ENCODE peak calls at places on chromosome X, in eight cellular contexts. G is HCT116; Y is retina; N is amygdala; A is head of caudate nucleus; J is HTR-8/SVneo; B is hippocampal formation; X is effector CD4-positive, alpha-beta T cell. U is an unnamed sample.

GRCh38 chrX:40100141-40100536 is 2.4 kb upstream of the BCOR start:
- DNase-seq in J (no peak), X (no peak), Y (peak; percentile 45), G (no peak), N (no peak), A (no peak), B (peak; percentile 4), U (no peak)

GRCh38 chrX:2632533-2633504 is 58.3 kb upstream of the CD99 start:
- DNase-seq in J (no peak), G (no peak), N (no peak), X (no peak), Y (peak; percentile 11), A (no peak), B (no peak), U (no peak)

GRCh38 chrX:45845142-45845541 is 644.5 kb upstream of the DIPK2B start:
- DNase-seq in G (no peak), N (no peak), X (no peak), Y (no peak), B (no peak), A (no peak), J (no peak), U (no peak)

GRCh38 chrX:7242613-7243012 is 94.7 kb upstream of the PUDP start:
- DNase-seq in Y (no peak), B (no peak), N (no peak), X (no peak), A (no peak), G (no peak), J (no peak), U (no peak)

GRCh38 chrX:78573630-78574029 is 85.5 kb downstream of the RTL3 start:
- DNase-seq in G (no peak), B (no peak), N (no peak), Y (no peak), J (no peak), A (no peak), X (no peak), U (no peak)

GRCh38 chrX:24405959-24406358 is 45.5 kb downstream of the SUPT20HL1 start:
- DNase-seq in B (no peak), A (no peak), Y (no peak), N (no peak), X (no peak), J (no peak), G (no peak), U (no peak)

GRCh38 chrX:22122510-22122909 is 90.4 kb downstream of the PHEX start:
- DNase-seq in Y (no peak), J (no peak), B (no peak), N (no peak), X (no peak), G (no peak), A (no peak), U (no peak)

GRCh38 chrX:50814701-50815476 is 895 bp upstream of the SHROOM4 start:
- DNase-seq in Y (no peak), J (no peak), G (no peak), X (no peak), A (peak; percentile 79), N (peak; percentile 48), B (peak; percentile 68), U (no peak)

GRCh38 chrX:45363596-45363995 is 162.9 kb upstream of the DIPK2B start:
- DNase-seq in A (no peak), B (no peak), N (no peak), G (no peak), J (no peak), X (no peak), Y (no peak), U (no peak)

GRCh38 chrX:114028907-114029662 is 554.8 kb upstream of the HTR2C start:
- DNase-seq in X (no peak), N (no peak), J (no peak), G (no peak), Y (no peak), B (no peak), A (no peak), U (no peak)

GRCh38 chrX:108070891-108071290 is 20.5 kb downstream of the PSMD10 start:
- DNase-seq in G (no peak), Y (no peak), B (no peak), A (no peak), N (no peak), J (no peak), X (no peak), U (no peak)

GRCh38 chrX:49932786-49933185 is 10.4 kb downstream of the CLCN5 start:
- DNase-seq in G (no peak), A (no peak), B (no peak), J (no peak), Y (no peak), N (no peak), X (no peak), U (no peak)

GRCh38 chrX:13750204-13750603 is 15.7 kb downstream of the OFD1 start:
- DNase-seq in A (no peak), N (no peak), G (peak; percentile 13), J (peak; percentile 30), Y (no peak), B (no peak), X (no peak), U (no peak)

GRCh38 chrX:5991393-5991792 is 237.3 kb downstream of the NLGN4X start:
- DNase-seq in Y (no peak), N (no peak), A (no peak), J (no peak), X (no peak), B (no peak), G (no peak), U (no peak)

GRCh38 chrX:119459181-119459580 is 9.1 kb upstream of the SLC25A5 start:
- DNase-seq in G (no peak), N (no peak), X (no peak), A (no peak), B (no peak), J (no peak), Y (no peak), U (no peak)

GRCh38 chrX:15674514-15674898 is 9.9 kb upstream of the CLTRN start:
- DNase-seq in A (peak; percentile 92), X (peak; percentile 83), G (peak; percentile 87), Y (no peak), J (peak; percentile 93), N (no peak), B (peak; percentile 89), U (no peak)

GRCh38 chrX:19513383-19513782 is 1.9 kb downstream of the MAP3K15 start:
- DNase-seq in A (no peak), N (no peak), G (no peak), X (no peak), Y (no peak), J (no peak), B (no peak), U (no peak)

GRCh38 chrX:74420194-74421035 is 878 bp upstream of the SLC16A2 start:
- DNase-seq in B (peak; percentile 50), Y (peak; percentile 79), X (no peak), N (peak; percentile 29), J (peak; percentile 71), G (no peak), A (peak; percentile 67), U (peak; percentile 51)

GRCh38 chrX:132853040-132853439 is 105.4 kb downstream of the HS6ST2 start:
- DNase-seq in A (no peak), N (no peak), G (no peak), B (no peak), J (no peak), Y (no peak), X (no peak), U (no peak)

GRCh38 chrX:102746134-102746584 is 25.6 kb downstream of the GPRASP3 start:
- DNase-seq in X (no peak), G (no peak), A (peak; percentile 46), Y (no peak), J (no peak), N (no peak), B (no peak), U (no peak)

GRCh38 chrX:136659174-136659573 is 11.2 kb downstream of the CD40LG start:
- DNase-seq in Y (no peak), J (no peak), N (no peak), A (no peak), X (no peak), B (no peak), G (no peak), U (no peak)

GRCh38 chrX:11703855-11704254 is 38.1 kb upstream of the ARHGAP6 start:
- DNase-seq in X (no peak), A (no peak), Y (no peak), B (no peak), G (no peak), N (no peak), J (no peak), U (no peak)

GRCh38 chrX:103488332-103488731 is 31.0 kb downstream of the RAB40A start:
- DNase-seq in A (peak; percentile 29), X (no peak), J (no peak), Y (no peak), B (no peak), G (peak; percentile 6), N (no peak), U (no peak)

U was measured in amniotic stem cell.